ENCODE peak calls at places on chromosomes 7 and 10, in nine cellular contexts. N, O, W, X, I, C, E, G and Q are unnamed samples.

GRCh38 chr7:46613116-46613515 is 692.0 kb upstream of the IGFBP3 start:
- DNase-seq in N (no peak), O (no peak), W (no peak), X (no peak), I (no peak), C (no peak), E (no peak), G (no peak), Q (no peak)

GRCh38 chr7:45917658-45918057 is 3.4 kb downstream of the IGFBP3 start:
- DNase-seq in N (no peak), O (peak; percentile 81), W (peak; percentile 59), X (peak; percentile 77), I (peak; percentile 73), C (peak; percentile 89), E (peak; percentile 76), G (peak; percentile 86), Q (peak; percentile 75)

GRCh38 chr7:6536899-6537298 is 14.4 kb downstream of the GRID2IP start:
- DNase-seq in N (no peak), O (no peak), W (no peak), X (no peak), I (no peak), C (peak; percentile 36), E (no peak), G (peak; percentile 74), Q (no peak)

GRCh38 chr7:29657288-29657687 is 93.7 kb downstream of the PRR15 start:
- DNase-seq in N (no peak), O (no peak), W (no peak), X (no peak), I (no peak), C (no peak), E (no peak), G (no peak), Q (no peak)

GRCh38 chr7:29202651-29203069 is 8.1 kb downstream of the CHN2 start:
- DNase-seq in N (no peak), O (no peak), W (peak; percentile 52), X (no peak), I (peak; percentile 38), C (no peak), E (no peak), G (no peak), Q (no peak)

GRCh38 chr10:52229271-52229931 is 84.7 kb upstream of the DKK1 start:
- DNase-seq in N (no peak), O (no peak), W (no peak), X (no peak), I (no peak), C (no peak), E (peak; percentile 71), G (no peak), Q (no peak)

GRCh38 chr7:108094933-108095710 is 35.0 kb downstream of the LAMB4 start:
- DNase-seq in N (peak; percentile 31), O (no peak), W (no peak), X (peak; percentile 14), I (no peak), C (peak; percentile 79), E (peak; percentile 94), G (no peak), Q (no peak)

GRCh38 chr10:129605986-129606518 is 139.0 kb downstream of the MGMT start:
- DNase-seq in N (no peak), O (no peak), W (no peak), X (no peak), I (no peak), C (no peak), E (no peak), G (no peak), Q (no peak)

GRCh38 chr7:108515636-108516035 is 10.3 kb downstream of the PNPLA8 start:
- DNase-seq in N (no peak), O (no peak), W (no peak), X (no peak), I (peak; percentile 36), C (no peak), E (no peak), G (no peak), Q (no peak)

GRCh38 chr10:111707066-111707465 is 476.5 kb downstream of the GPAM start:
- DNase-seq in N (no peak), O (no peak), W (no peak), X (no peak), I (no peak), C (no peak), E (peak; percentile 78), G (no peak), Q (no peak)

GRCh38 chr10:55630491-55631056 is 730.5 kb downstream of the ZWINT start:
- DNase-seq in N (no peak), O (no peak), W (no peak), X (no peak), I (no peak), C (peak; percentile 38), E (no peak), G (peak; percentile 58), Q (no peak)

GRCh38 chr7:12703881-12704280 is 16.4 kb downstream of the ARL4A start:
- DNase-seq in N (no peak), O (no peak), W (no peak), X (no peak), I (no peak), C (no peak), E (peak; percentile 72), G (no peak), Q (no peak)

GRCh38 chr10:75207079-75207867 is 3.3 kb upstream of the VDAC2 start:
- DNase-seq in N (no peak), O (no peak), W (no peak), X (no peak), I (no peak), C (no peak), E (no peak), G (peak; percentile 35), Q (no peak)

GRCh38 chr7:92809397-92810241 is 26.8 kb downstream of the CDK6 start:
- DNase-seq in N (peak; percentile 12), O (peak; percentile 20), W (no peak), X (peak; percentile 64), I (peak; percentile 89), C (peak; percentile 85), E (peak; percentile 93), G (peak; percentile 77), Q (no peak)

GRCh38 chr7:15604166-15604565 is 42.4 kb upstream of the AGMO start:
- DNase-seq in N (no peak), O (no peak), W (no peak), X (no peak), I (no peak), C (no peak), E (no peak), G (no peak), Q (no peak)

DNA sequence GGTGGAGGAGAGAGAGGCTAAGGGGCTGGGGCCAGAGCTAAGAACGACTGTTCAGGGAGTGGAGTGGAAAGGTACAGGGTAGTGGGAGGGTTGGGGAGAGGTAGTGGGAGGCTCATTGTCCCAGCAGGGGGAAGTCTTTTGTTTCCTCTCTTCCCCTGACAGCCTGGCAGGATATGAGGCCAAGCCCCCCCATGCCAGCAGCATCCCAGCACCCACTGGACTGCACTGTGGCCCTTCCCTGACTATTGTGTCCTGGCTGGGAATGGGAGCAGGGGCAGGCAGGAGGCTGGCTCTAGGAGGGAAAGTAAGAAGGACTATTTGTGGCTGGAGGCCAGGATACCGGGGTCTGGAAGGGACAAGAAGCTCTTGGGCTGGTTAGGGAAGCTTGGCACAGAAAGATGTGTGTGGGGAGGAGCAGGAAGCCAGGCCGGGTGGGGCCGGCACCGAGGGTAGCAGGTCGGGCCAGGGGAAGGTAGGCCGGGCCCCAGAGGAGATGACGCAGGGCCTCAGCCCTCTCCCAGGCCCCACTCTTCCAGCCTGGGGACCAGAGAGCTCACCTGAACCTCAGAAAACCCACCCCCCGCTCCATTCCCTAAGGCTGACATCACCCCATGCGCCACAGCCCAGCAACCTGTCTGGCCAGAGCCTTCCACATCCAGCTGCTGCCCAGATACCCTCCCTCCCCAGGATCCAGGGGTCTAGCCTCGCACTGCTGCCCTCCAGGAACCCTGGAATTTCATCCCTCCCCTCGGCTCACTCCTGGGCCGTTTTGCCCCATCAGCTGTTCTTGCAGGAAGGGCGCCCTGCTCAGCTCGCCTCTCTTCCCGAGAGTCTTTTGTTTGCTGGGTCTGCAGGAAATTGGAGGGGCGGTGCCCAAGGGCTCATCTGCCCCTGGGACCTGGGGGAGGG is 8.8 kb upstream of the EPHB4 start:
- DNase-seq in N (no peak), O (no peak), W (peak; percentile 84), X (no peak), I (no peak), C (peak; percentile 89), E (peak; percentile 25), G (no peak), Q (no peak)
- H3K4me3 ChIP-seq in N (no peak overlapping the region), O (no peak overlapping the region), W (no peak overlapping the region), X (no peak overlapping the region), I (no peak overlapping the region), C (no peak overlapping the region), E (no peak overlapping the region), G (no peak overlapping the region), Q (no peak overlapping the region)

GRCh38 chr7:50339990-50340500 is 35.5 kb downstream of the IKZF1 start:
- DNase-seq in N (no peak), O (no peak), W (peak; percentile 63), X (no peak), I (peak; percentile 91), C (no peak), E (no peak), G (no peak), Q (no peak)
- TF ChIP-seq CTCF in N (no peak), O (no peak), W (no peak), X (no peak), I (no peak), C (no peak), E (no peak), G (no peak), Q (no peak)

DNA sequence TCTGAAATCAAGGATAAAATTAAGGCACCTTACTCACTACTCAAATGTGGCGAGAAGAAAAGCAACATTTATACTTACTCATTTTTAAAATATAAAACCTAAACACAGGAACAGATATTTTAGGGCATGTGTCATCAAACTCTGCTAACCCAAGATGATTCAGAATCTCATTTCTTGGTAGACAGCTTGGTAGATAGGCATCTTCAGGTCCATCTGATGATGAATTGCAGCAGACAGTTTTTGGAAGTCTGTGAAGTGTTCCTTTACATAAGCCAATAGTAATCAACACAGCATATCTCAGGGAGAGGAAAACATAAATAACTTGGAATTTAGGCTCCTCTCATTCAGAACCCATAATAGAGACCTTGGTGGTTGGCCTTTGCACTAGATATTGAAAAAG is 3.4 kb downstream of the HIPK2 start:
- DNase-seq in N (no peak), O (no peak), W (no peak), X (no peak), I (no peak), C (no peak), E (peak; percentile 92), G (no peak), Q (no peak)
- H3K4me3 ChIP-seq in N (peak overlapping the region; percentile 75), O (no peak overlapping the region), W (no peak overlapping the region), X (no peak overlapping the region), I (no peak overlapping the region), C (no peak overlapping the region), E (no peak overlapping the region), G (no peak overlapping the region), Q (peak overlapping the region; percentile 78)

DNA sequence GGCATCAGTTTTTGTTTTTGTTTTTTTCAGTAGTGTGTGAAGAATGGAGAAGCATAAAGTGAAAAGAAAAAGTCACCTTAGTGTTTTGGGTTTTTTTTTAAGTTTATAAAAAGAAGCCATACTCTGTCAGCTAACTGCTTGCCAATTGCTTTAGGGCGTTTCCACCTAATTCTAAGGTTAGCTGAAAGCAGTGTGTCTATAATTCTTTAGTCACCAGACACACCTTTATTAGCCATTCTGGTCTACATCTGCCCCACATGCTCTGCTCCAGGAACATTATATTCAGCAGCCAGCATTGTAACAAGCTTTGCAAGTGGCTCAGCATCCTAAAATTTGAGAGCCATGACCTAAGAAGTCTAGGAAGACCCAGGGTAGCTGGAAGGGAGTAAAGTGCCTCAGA is 14.1 kb upstream of the SLC16A12 start:
- DNase-seq in N (no peak), O (no peak), W (no peak), X (no peak), I (no peak), C (no peak), E (no peak), G (no peak), Q (no peak)
- TF ChIP-seq CTCF in N (no peak), O (no peak), W (no peak), X (no peak), I (no peak), C (no peak), E (no peak), G (no peak), Q (no peak)

GRCh38 chr7:32887395-32887794 is 4.2 kb downstream of the KBTBD2 start:
- DNase-seq in N (no peak), O (no peak), W (no peak), X (no peak), I (no peak), C (no peak), E (no peak), G (no peak), Q (no peak)
- H3K4me3 ChIP-seq in N (no peak overlapping the region), O (no peak overlapping the region), W (no peak overlapping the region), X (no peak overlapping the region), I (peak overlapping the region; percentile 18), C (no peak overlapping the region), E (no peak overlapping the region), G (no peak overlapping the region), Q (no peak overlapping the region)